ENCODE peak calls at places on chromosomes 13 and 19, in five cellular contexts. One of them, this sample, is unnamed.

GRCh38 chr19:53649746-53650593 is 18.2 kb downstream of the DPRX start:
- DNase-seq in Calu3: no peak
- DNase-seq in posterior cingulate gyrus: no peak
- DNase-seq in epithelial cell of prostate: no peak
- DNase-seq in brain microvascular endothelial cell: no peak
- DNase-seq in this sample: no peak

GRCh38 chr19:38079926-38080380 is 144.1 kb downstream of the DPF1 start:
- DNase-seq in brain microvascular endothelial cell: peak
- DNase-seq in Calu3: peak
- DNase-seq in epithelial cell of prostate: peak
- DNase-seq in posterior cingulate gyrus: no peak
- DNase-seq in this sample: peak

GRCh38 chr19:2327773-2328400 is 499 bp downstream of the LSM7 start:
- DNase-seq in posterior cingulate gyrus: no peak
- DNase-seq in brain microvascular endothelial cell: peak
- DNase-seq in Calu3: peak
- DNase-seq in epithelial cell of prostate: peak
- DNase-seq in this sample: peak

GRCh38 chr13:101309014-101309619 is 107.2 kb downstream of the NALCN start:
- DNase-seq in epithelial cell of prostate: no peak
- DNase-seq in brain microvascular endothelial cell: peak
- DNase-seq in Calu3: no peak
- DNase-seq in posterior cingulate gyrus: no peak
- DNase-seq in this sample: no peak

GRCh38 chr19:32061304-32061703 is 284.1 kb upstream of the ZNF507 start:
- DNase-seq in epithelial cell of prostate: peak
- DNase-seq in brain microvascular endothelial cell: no peak
- DNase-seq in Calu3: no peak
- DNase-seq in posterior cingulate gyrus: no peak
- DNase-seq in this sample: no peak

GRCh38 chr13:112066624-112067004 is 335 bp upstream of the SOX1 start:
- DNase-seq in epithelial cell of prostate: no peak
- DNase-seq in brain microvascular endothelial cell: no peak
- DNase-seq in Calu3: no peak
- DNase-seq in posterior cingulate gyrus: peak
- DNase-seq in this sample: no peak

GRCh38 chr19:10209305-10209704 is 14.6 kb upstream of the DNMT1 start:
- DNase-seq in Calu3: no peak
- DNase-seq in posterior cingulate gyrus: no peak
- DNase-seq in brain microvascular endothelial cell: peak
- DNase-seq in epithelial cell of prostate: no peak
- DNase-seq in this sample: no peak

GRCh38 chr13:43030548-43030947 is 7.2 kb downstream of the DNAJC15 start:
- DNase-seq in posterior cingulate gyrus: no peak
- DNase-seq in epithelial cell of prostate: no peak
- DNase-seq in brain microvascular endothelial cell: peak
- DNase-seq in Calu3: no peak
- DNase-seq in this sample: no peak

GRCh38 chr13:31545616-31546015 is 193.7 kb upstream of the RXFP2 start:
- DNase-seq in Calu3: no peak
- DNase-seq in posterior cingulate gyrus: no peak
- DNase-seq in epithelial cell of prostate: no peak
- DNase-seq in brain microvascular endothelial cell: no peak
- DNase-seq in this sample: no peak

GRCh38 chr13:93002071-93002470 is 224.5 kb upstream of the GPC6 start:
- DNase-seq in posterior cingulate gyrus: no peak
- DNase-seq in Calu3: no peak
- DNase-seq in brain microvascular endothelial cell: no peak
- DNase-seq in epithelial cell of prostate: no peak
- DNase-seq in this sample: no peak

GRCh38 chr13:93080587-93080986 is 146.0 kb upstream of the GPC6 start:
- DNase-seq in Calu3: no peak
- DNase-seq in brain microvascular endothelial cell: peak
- DNase-seq in epithelial cell of prostate: peak
- DNase-seq in posterior cingulate gyrus: no peak
- DNase-seq in this sample: peak

GRCh38 chr13:27370305-27370853 is 54.0 kb upstream of the GTF3A start:
- DNase-seq in Calu3: no peak
- DNase-seq in posterior cingulate gyrus: no peak
- DNase-seq in epithelial cell of prostate: no peak
- DNase-seq in brain microvascular endothelial cell: no peak
- DNase-seq in this sample: no peak

GRCh38 chr19:3503036-3503572 is 2.6 kb upstream of the DOHH start:
- DNase-seq in posterior cingulate gyrus: no peak
- DNase-seq in Calu3: no peak
- DNase-seq in epithelial cell of prostate: no peak
- DNase-seq in brain microvascular endothelial cell: no peak
- DNase-seq in this sample: no peak

This sample was measured in foreskin keratinocyte.